ENCODE peak calls at places on chromosomes 5 and 9, in ten cellular contexts. One of them, this sample, is unnamed. For H3K4me1, the result is how much of the 10 kb centered on the place peaks cover.

GRCh38 chr5:93789173-93790070 is 48.0 kb upstream of the POU5F2 start:
- DNase-seq in keratinocyte: no peak
- DNase-seq in neuronal stem cell: no peak
- DNase-seq in left ventricle myocardium inferior: no peak
- DNase-seq in breast epithelium: no peak
- DNase-seq in Peyer's patch: no peak
- DNase-seq in psoas muscle: no peak
- DNase-seq in tibial artery: no peak
- DNase-seq in left lung: no peak
- DNase-seq in mesendoderm: peak
- DNase-seq in this sample: no peak

GRCh38 chr9:91146391-91147019 is 215.2 kb downstream of the AUH start:
- DNase-seq in keratinocyte: no peak
- DNase-seq in neuronal stem cell: no peak
- DNase-seq in left ventricle myocardium inferior: no peak
- DNase-seq in breast epithelium: no peak
- DNase-seq in Peyer's patch: no peak
- DNase-seq in psoas muscle: no peak
- DNase-seq in tibial artery: no peak
- DNase-seq in left lung: no peak
- DNase-seq in mesendoderm: no peak
- DNase-seq in this sample: no peak

GRCh38 chr9:130343445-130343918 is 77.9 kb downstream of the HMCN2 start:
- DNase-seq in keratinocyte: no peak
- DNase-seq in neuronal stem cell: peak
- DNase-seq in left ventricle myocardium inferior: no peak
- DNase-seq in breast epithelium: no peak
- DNase-seq in Peyer's patch: no peak
- DNase-seq in psoas muscle: no peak
- DNase-seq in tibial artery: no peak
- DNase-seq in left lung: peak
- DNase-seq in mesendoderm: peak
- DNase-seq in this sample: no peak

GRCh38 chr9:110615526-110615925 is 36.0 kb upstream of the SVEP1 start:
- DNase-seq in keratinocyte: no peak
- DNase-seq in neuronal stem cell: no peak
- DNase-seq in left ventricle myocardium inferior: no peak
- DNase-seq in breast epithelium: no peak
- DNase-seq in Peyer's patch: no peak
- DNase-seq in psoas muscle: no peak
- DNase-seq in tibial artery: no peak
- DNase-seq in left lung: no peak
- DNase-seq in mesendoderm: peak
- DNase-seq in this sample: no peak

GRCh38 chr5:108743344-108743743 is 4.4 kb upstream of the FER start:
- DNase-seq in keratinocyte: no peak
- DNase-seq in neuronal stem cell: peak
- DNase-seq in left ventricle myocardium inferior: no peak
- DNase-seq in breast epithelium: no peak
- DNase-seq in Peyer's patch: no peak
- DNase-seq in psoas muscle: no peak
- DNase-seq in tibial artery: no peak
- DNase-seq in left lung: no peak
- DNase-seq in mesendoderm: peak
- DNase-seq in this sample: no peak

GRCh38 chr5:154055225-154055624 is 16.5 kb downstream of the MFAP3 start:
- DNase-seq in keratinocyte: no peak
- DNase-seq in neuronal stem cell: no peak
- DNase-seq in left ventricle myocardium inferior: no peak
- DNase-seq in breast epithelium: no peak
- DNase-seq in Peyer's patch: no peak
- DNase-seq in psoas muscle: no peak
- DNase-seq in tibial artery: no peak
- DNase-seq in left lung: no peak
- DNase-seq in mesendoderm: no peak
- DNase-seq in this sample: no peak

GRCh38 chr9:38035873-38036272 is 33.2 kb downstream of the SHB start:
- DNase-seq in keratinocyte: no peak
- DNase-seq in neuronal stem cell: no peak
- DNase-seq in left ventricle myocardium inferior: no peak
- DNase-seq in breast epithelium: no peak
- DNase-seq in Peyer's patch: no peak
- DNase-seq in psoas muscle: no peak
- DNase-seq in tibial artery: no peak
- DNase-seq in left lung: peak
- DNase-seq in mesendoderm: no peak
- DNase-seq in this sample: no peak

GRCh38 chr5:43602818-43603534 is at the start of gene NNT:
- DNase-seq in keratinocyte: no peak
- DNase-seq in neuronal stem cell: peak
- DNase-seq in left ventricle myocardium inferior: peak
- DNase-seq in breast epithelium: peak
- DNase-seq in Peyer's patch: peak
- DNase-seq in psoas muscle: peak
- DNase-seq in tibial artery: peak
- DNase-seq in left lung: peak
- DNase-seq in mesendoderm: peak
- DNase-seq in this sample: peak

GRCh38 chr5:9429691-9430215 is 116.1 kb downstream of the SEMA5A start:
- DNase-seq in keratinocyte: no peak
- DNase-seq in neuronal stem cell: no peak
- DNase-seq in left ventricle myocardium inferior: no peak
- DNase-seq in breast epithelium: no peak
- DNase-seq in Peyer's patch: no peak
- DNase-seq in psoas muscle: no peak
- DNase-seq in tibial artery: no peak
- DNase-seq in left lung: no peak
- DNase-seq in mesendoderm: no peak
- DNase-seq in this sample: no peak
- H3K4me3 ChIP-seq in keratinocyte: no peak
- H3K4me3 ChIP-seq in neuronal stem cell: no peak
- H3K4me3 ChIP-seq in left ventricle myocardium inferior: no peak
- H3K4me3 ChIP-seq in breast epithelium: no peak
- H3K4me3 ChIP-seq in Peyer's patch: no peak
- H3K4me3 ChIP-seq in psoas muscle: no peak
- H3K4me3 ChIP-seq in tibial artery: no peak
- H3K4me3 ChIP-seq in left lung: no peak
- H3K4me3 ChIP-seq in mesendoderm: no peak
- H3K4me3 ChIP-seq in this sample: no peak

DNA sequence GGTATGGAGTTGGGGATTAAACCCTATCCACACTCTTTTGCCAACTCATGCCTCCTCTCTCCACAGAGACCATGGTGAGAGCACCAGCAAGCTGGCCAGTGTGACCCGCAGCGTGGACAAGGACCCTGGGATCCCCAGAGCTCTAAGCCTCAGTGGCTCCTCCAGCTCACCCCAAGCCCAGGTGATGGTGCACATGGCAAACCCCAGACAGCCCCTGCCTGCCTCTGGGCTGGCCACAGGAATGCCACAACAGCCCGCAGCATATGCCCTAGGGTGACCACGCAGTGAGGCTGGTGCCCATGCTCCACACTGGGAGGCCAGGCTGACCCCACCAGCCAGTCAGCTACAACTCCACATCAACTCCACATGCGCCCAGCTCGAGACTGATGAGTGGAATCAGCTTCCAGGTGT is 11.5 kb upstream of the CARD19 start:
- DNase-seq in keratinocyte: no peak
- DNase-seq in neuronal stem cell: no peak
- DNase-seq in left ventricle myocardium inferior: no peak
- DNase-seq in breast epithelium: no peak
- DNase-seq in Peyer's patch: no peak
- DNase-seq in psoas muscle: no peak
- DNase-seq in tibial artery: peak
- DNase-seq in left lung: no peak
- DNase-seq in mesendoderm: no peak
- DNase-seq in this sample: no peak
- H3K4me1 ChIP-seq in keratinocyte: under half
- H3K4me1 ChIP-seq in neuronal stem cell: under half
- H3K4me1 ChIP-seq in left ventricle myocardium inferior: under half
- H3K4me1 ChIP-seq in breast epithelium: under half
- H3K4me1 ChIP-seq in Peyer's patch: under half
- H3K4me1 ChIP-seq in psoas muscle: under half
- H3K4me1 ChIP-seq in tibial artery: under half
- H3K4me1 ChIP-seq in left lung: under half
- H3K4me1 ChIP-seq in mesendoderm: under half
- H3K4me1 ChIP-seq in this sample: under half

GRCh38 chr5:139343476-139343875 is 1.8 kb downstream of the PAIP2 start:
- DNase-seq in keratinocyte: no peak
- DNase-seq in neuronal stem cell: no peak
- DNase-seq in left ventricle myocardium inferior: no peak
- DNase-seq in breast epithelium: no peak
- DNase-seq in Peyer's patch: no peak
- DNase-seq in psoas muscle: no peak
- DNase-seq in tibial artery: no peak
- DNase-seq in left lung: no peak
- DNase-seq in mesendoderm: no peak
- DNase-seq in this sample: no peak
- H3K4me3 ChIP-seq in keratinocyte: peak
- H3K4me3 ChIP-seq in neuronal stem cell: peak
- H3K4me3 ChIP-seq in left ventricle myocardium inferior: peak
- H3K4me3 ChIP-seq in breast epithelium: peak
- H3K4me3 ChIP-seq in Peyer's patch: no peak
- H3K4me3 ChIP-seq in psoas muscle: peak
- H3K4me3 ChIP-seq in tibial artery: peak
- H3K4me3 ChIP-seq in left lung: no peak
- H3K4me3 ChIP-seq in mesendoderm: peak
- H3K4me3 ChIP-seq in this sample: no peak

GRCh38 chr5:77670526-77670925 is 32.0 kb upstream of the OTP start:
- DNase-seq in keratinocyte: no peak
- DNase-seq in neuronal stem cell: no peak
- DNase-seq in left ventricle myocardium inferior: no peak
- DNase-seq in breast epithelium: no peak
- DNase-seq in Peyer's patch: no peak
- DNase-seq in psoas muscle: no peak
- DNase-seq in tibial artery: no peak
- DNase-seq in left lung: no peak
- DNase-seq in mesendoderm: no peak
- DNase-seq in this sample: no peak

GRCh38 chr5:77669677-77670076 is 31.2 kb upstream of the OTP start:
- DNase-seq in keratinocyte: no peak
- DNase-seq in neuronal stem cell: no peak
- DNase-seq in left ventricle myocardium inferior: no peak
- DNase-seq in breast epithelium: no peak
- DNase-seq in Peyer's patch: no peak
- DNase-seq in psoas muscle: no peak
- DNase-seq in tibial artery: no peak
- DNase-seq in left lung: no peak
- DNase-seq in mesendoderm: no peak
- DNase-seq in this sample: no peak
- H3K4me1 ChIP-seq in keratinocyte: under half
- H3K4me1 ChIP-seq in neuronal stem cell: under half
- H3K4me1 ChIP-seq in left ventricle myocardium inferior: under half
- H3K4me1 ChIP-seq in breast epithelium: under half
- H3K4me1 ChIP-seq in Peyer's patch: under half
- H3K4me1 ChIP-seq in psoas muscle: under half
- H3K4me1 ChIP-seq in tibial artery: under half
- H3K4me1 ChIP-seq in left lung: under half
- H3K4me1 ChIP-seq in mesendoderm: under half
- H3K4me1 ChIP-seq in this sample: under half

GRCh38 chr9:77588319-77588937 is 59.7 kb downstream of the GNA14 start:
- DNase-seq in keratinocyte: peak
- DNase-seq in neuronal stem cell: peak
- DNase-seq in left ventricle myocardium inferior: no peak
- DNase-seq in breast epithelium: no peak
- DNase-seq in Peyer's patch: no peak
- DNase-seq in psoas muscle: no peak
- DNase-seq in tibial artery: no peak
- DNase-seq in left lung: no peak
- DNase-seq in mesendoderm: peak
- DNase-seq in this sample: no peak

GRCh38 chr9:77587036-77587435 is 61.1 kb downstream of the GNA14 start:
- DNase-seq in keratinocyte: no peak
- DNase-seq in neuronal stem cell: no peak
- DNase-seq in left ventricle myocardium inferior: no peak
- DNase-seq in breast epithelium: no peak
- DNase-seq in Peyer's patch: no peak
- DNase-seq in psoas muscle: no peak
- DNase-seq in tibial artery: no peak
- DNase-seq in left lung: no peak
- DNase-seq in mesendoderm: no peak
- DNase-seq in this sample: no peak

GRCh38 chr9:77585335-77585786 is 62.8 kb downstream of the GNA14 start:
- DNase-seq in keratinocyte: no peak
- DNase-seq in neuronal stem cell: no peak
- DNase-seq in left ventricle myocardium inferior: no peak
- DNase-seq in breast epithelium: no peak
- DNase-seq in Peyer's patch: no peak
- DNase-seq in psoas muscle: no peak
- DNase-seq in tibial artery: no peak
- DNase-seq in left lung: no peak
- DNase-seq in mesendoderm: peak
- DNase-seq in this sample: no peak

GRCh38 chr9:77587851-77588250 is 60.3 kb downstream of the GNA14 start:
- DNase-seq in keratinocyte: no peak
- DNase-seq in neuronal stem cell: no peak
- DNase-seq in left ventricle myocardium inferior: no peak
- DNase-seq in breast epithelium: no peak
- DNase-seq in Peyer's patch: no peak
- DNase-seq in psoas muscle: no peak
- DNase-seq in tibial artery: no peak
- DNase-seq in left lung: no peak
- DNase-seq in mesendoderm: peak
- DNase-seq in this sample: no peak

DNA sequence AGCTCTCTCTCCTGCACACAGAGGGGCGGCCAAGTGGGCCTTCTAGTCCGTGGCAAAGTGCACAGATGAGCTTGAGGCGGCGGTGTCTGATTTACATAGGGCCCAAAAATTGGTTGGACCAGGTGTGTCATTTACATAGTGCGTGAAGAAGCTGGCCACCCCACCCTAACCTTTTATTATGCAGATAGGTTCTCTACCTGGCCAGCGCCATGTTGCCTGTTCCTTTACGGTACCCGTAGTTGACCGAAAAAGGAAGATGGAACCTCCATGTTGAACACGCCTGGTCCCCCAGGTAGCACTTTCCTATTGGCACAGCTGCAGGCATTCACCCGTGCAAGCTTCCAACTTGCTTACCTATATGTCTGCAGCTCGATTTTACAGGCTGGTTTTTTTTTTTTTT is 61.5 kb downstream of the GNA14 start:
- DNase-seq in keratinocyte: no peak
- DNase-seq in neuronal stem cell: no peak
- DNase-seq in left ventricle myocardium inferior: no peak
- DNase-seq in breast epithelium: no peak
- DNase-seq in Peyer's patch: no peak
- DNase-seq in psoas muscle: no peak
- DNase-seq in tibial artery: no peak
- DNase-seq in left lung: no peak
- DNase-seq in mesendoderm: no peak
- DNase-seq in this sample: no peak
- H3K4me3 ChIP-seq in keratinocyte: no peak
- H3K4me3 ChIP-seq in neuronal stem cell: no peak
- H3K4me3 ChIP-seq in left ventricle myocardium inferior: no peak
- H3K4me3 ChIP-seq in breast epithelium: no peak
- H3K4me3 ChIP-seq in Peyer's patch: no peak
- H3K4me3 ChIP-seq in psoas muscle: no peak
- H3K4me3 ChIP-seq in tibial artery: no peak
- H3K4me3 ChIP-seq in left lung: no peak
- H3K4me3 ChIP-seq in mesendoderm: no peak
- H3K4me3 ChIP-seq in this sample: no peak

GRCh38 chr5:39189297-39189955 is 29.9 kb downstream of the FYB1 start:
- DNase-seq in keratinocyte: no peak
- DNase-seq in neuronal stem cell: no peak
- DNase-seq in left ventricle myocardium inferior: no peak
- DNase-seq in breast epithelium: no peak
- DNase-seq in Peyer's patch: no peak
- DNase-seq in psoas muscle: no peak
- DNase-seq in tibial artery: no peak
- DNase-seq in left lung: no peak
- DNase-seq in mesendoderm: no peak
- DNase-seq in this sample: no peak
- H3K4me1 ChIP-seq in keratinocyte: under half
- H3K4me1 ChIP-seq in neuronal stem cell: under half
- H3K4me1 ChIP-seq in left ventricle myocardium inferior: under half
- H3K4me1 ChIP-seq in breast epithelium: under half
- H3K4me1 ChIP-seq in Peyer's patch: under half
- H3K4me1 ChIP-seq in psoas muscle: under half
- H3K4me1 ChIP-seq in tibial artery: under half
- H3K4me1 ChIP-seq in left lung: under half
- H3K4me1 ChIP-seq in mesendoderm: under half
- H3K4me1 ChIP-seq in this sample: half or more

This sample was measured in effector memory CD4-positive, alpha-beta T cell.